ENCODE peak calls at places on chromosome 11, in eight cellular contexts. B, A, F, S, V, O, Y and R are unnamed samples.

GRCh38 chr11:9315078-9315688 is 790 bp upstream of the TMEM41B start:
- DNase-seq in O (no peak), Y (no peak), F (no peak), S (no peak), A (no peak), B (no peak), V (no peak), R (no peak)

GRCh38 chr11:44309483-44310197 is at the start of gene ALX4:
- DNase-seq in A (no peak), Y (peak), O (peak), B (no peak), S (peak), F (no peak), V (no peak), R (peak)

GRCh38 chr11:62456630-62457029 is 37.8 kb downstream of the SCGB1A1 start:
- DNase-seq in V (no peak), B (no peak), A (no peak), O (no peak), S (no peak), F (no peak), Y (no peak), R (no peak)

GRCh38 chr11:60482361-60482760 is 10.2 kb upstream of the MS4A12 start:
- DNase-seq in S (no peak), B (no peak), A (no peak), O (no peak), Y (no peak), F (no peak), V (no peak), R (no peak)

GRCh38 chr11:2451916-2452694 is 7.3 kb downstream of the KCNQ1 start:
- DNase-seq in B (no peak), A (no peak), S (no peak), V (no peak), F (peak), Y (no peak), O (no peak), R (no peak)

GRCh38 chr11:7512525-7513209 is 1.1 kb upstream of the PPFIBP2 start:
- DNase-seq in A (no peak), F (peak), S (peak), B (no peak), V (peak), O (no peak), Y (peak), R (peak)

GRCh38 chr11:106449756-106450155 is 372.3 kb downstream of the AASDHPPT start:
- DNase-seq in V (no peak), F (no peak), Y (no peak), A (no peak), B (no peak), O (no peak), S (no peak), R (no peak)

GRCh38 chr11:88310246-88310645 is 27.3 kb downstream of the CTSC start:
- DNase-seq in B (no peak), F (no peak), Y (no peak), A (no peak), V (no peak), S (peak), O (no peak), R (no peak)

GRCh38 chr11:133747409-133747808 is 97.9 kb downstream of the SPATA19 start:
- DNase-seq in F (no peak), S (no peak), A (no peak), Y (no peak), V (no peak), O (no peak), B (no peak), R (no peak)

GRCh38 chr11:57800444-57801184 is 39.0 kb downstream of the CTNND1 start:
- DNase-seq in B (peak), Y (no peak), S (peak), F (no peak), O (peak), V (no peak), A (peak), R (peak)

GRCh38 chr11:114082415-114082748 is 22.9 kb downstream of the ZBTB16 start:
- DNase-seq in Y (no peak), O (no peak), A (no peak), V (no peak), S (no peak), B (no peak), F (no peak), R (no peak)

GRCh38 chr11:19400296-19400695 is 159.6 kb upstream of the E2F8 start:
- DNase-seq in O (no peak), Y (no peak), F (no peak), B (no peak), A (no peak), V (no peak), S (no peak), R (no peak)

GRCh38 chr11:134645576-134645975 is 233.5 kb upstream of the B3GAT1 start:
- DNase-seq in F (no peak), B (no peak), A (no peak), O (no peak), V (no peak), Y (no peak), S (no peak), R (no peak)

GRCh38 chr11:66011239-66011784 is 496 bp upstream of the CST6 start:
- DNase-seq in F (no peak), Y (no peak), O (no peak), B (peak), S (peak), V (peak), A (no peak), R (peak)

GRCh38 chr11:75276696-75277095 is 36.1 kb downstream of the TPBGL start:
- DNase-seq in S (no peak), A (no peak), B (no peak), Y (no peak), V (peak), O (no peak), F (peak), R (no peak)

GRCh38 chr11:65655570-65656332 is 7.0 kb downstream of the RELA start:
- DNase-seq in S (no peak), B (no peak), O (no peak), A (no peak), Y (no peak), V (peak), F (no peak), R (no peak)

GRCh38 chr11:114193730-114194674 is 102.2 kb upstream of the NNMT start:
- DNase-seq in F (no peak), O (no peak), V (no peak), B (no peak), Y (no peak), S (no peak), A (no peak), R (no peak)

GRCh38 chr11:116073854-116074837 is 569.9 kb upstream of the CADM1 start:
- DNase-seq in F (peak), S (no peak), A (no peak), B (no peak), V (no peak), Y (peak), O (no peak), R (peak)

GRCh38 chr11:124900464-124900863 is 2.8 kb upstream of the ROBO4 start:
- DNase-seq in B (peak), V (no peak), Y (no peak), F (no peak), S (peak), A (no peak), O (peak), R (no peak)

GRCh38 chr11:74630043-74630442 is 37.7 kb downstream of the POLD3 start:
- DNase-seq in A (no peak), Y (no peak), V (no peak), B (no peak), O (no peak), F (no peak), S (no peak), R (no peak)

GRCh38 chr11:116697011-116697410 is 75.8 kb downstream of the BUD13 start:
- DNase-seq in S (no peak), V (no peak), O (no peak), Y (no peak), A (no peak), F (no peak), B (no peak), R (no peak)

GRCh38 chr11:129911298-129911697 is 15.9 kb upstream of the NFRKB start:
- DNase-seq in F (no peak), S (no peak), A (no peak), Y (no peak), O (no peak), B (peak), V (no peak), R (no peak)

GRCh38 chr11:96055706-96056387 is 131.9 kb upstream of the MTMR2 start:
- DNase-seq in S (peak), F (no peak), V (no peak), B (peak), O (peak), Y (no peak), A (no peak), R (no peak)

GRCh38 chr11:38252620-38253019 is 1654.6 kb upstream of the RAG2 start:
- DNase-seq in O (no peak), B (peak), V (no peak), A (no peak), F (no peak), S (no peak), Y (no peak), R (no peak)

GRCh38 chr11:34259087-34259486 is 98.7 kb downstream of the ABTB2 start:
- DNase-seq in S (peak), O (no peak), F (no peak), A (no peak), B (no peak), Y (no peak), V (no peak), R (no peak)

GRCh38 chr11:77647906-77648305 is 10.3 kb upstream of the CLNS1A start:
- DNase-seq in B (no peak), O (no peak), Y (no peak), V (no peak), A (no peak), S (peak), F (no peak), R (no peak)

GRCh38 chr11:89175796-89176195 is 1.9 kb upstream of the TYR start:
- DNase-seq in V (no peak), F (no peak), B (no peak), S (peak), O (peak), Y (no peak), A (no peak), R (no peak)

GRCh38 chr11:117554601-117555333 is 227.1 kb downstream of the CEP164 start:
- DNase-seq in O (no peak), V (no peak), F (no peak), Y (no peak), S (no peak), A (no peak), B (no peak), R (no peak)

GRCh38 chr11:131118247-131118646 is 202.0 kb upstream of the SNX19 start:
- DNase-seq in S (no peak), B (no peak), Y (no peak), F (no peak), V (no peak), O (no peak), A (no peak), R (no peak)

GRCh38 chr11:19380375-19380774 is 139.6 kb upstream of the E2F8 start:
- DNase-seq in V (no peak), B (peak), S (peak), Y (no peak), O (peak), A (no peak), F (no peak), R (no peak)

DNA sequence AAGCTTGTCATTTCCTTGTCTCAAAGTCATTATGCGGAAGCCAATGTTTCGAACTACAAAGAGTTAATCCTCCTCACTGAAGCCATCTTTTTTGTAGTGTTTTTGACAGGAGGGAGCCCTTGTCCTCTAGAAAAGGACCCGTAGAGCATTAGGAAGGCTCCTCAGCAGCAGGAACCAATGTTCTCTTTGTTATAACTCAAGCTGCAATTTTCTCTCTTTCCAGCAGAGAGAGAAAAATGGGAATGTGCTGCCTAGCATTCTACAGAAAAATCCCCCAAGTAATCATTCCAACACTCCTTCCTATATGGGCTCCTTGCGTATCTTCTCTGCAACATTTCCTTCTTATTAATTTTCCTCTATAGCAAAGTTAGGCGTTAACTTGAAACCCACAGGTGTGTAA is 30.6 kb downstream of the SC5D start:
- DNase-seq in S (no peak), Y (no peak), V (no peak), O (no peak), B (no peak), F (no peak), A (no peak), R (no peak)
- TF ChIP-seq CTCF in S (peak), Y (no peak), V (no peak), O (no peak), B (peak), F (no peak), A (no peak), R (no peak)

GRCh38 chr11:71190551-71190950 is 61.8 kb downstream of the SHANK2 start:
- DNase-seq in Y (no peak), S (no peak), V (no peak), O (no peak), F (no peak), A (no peak), B (no peak), R (no peak)

GRCh38 chr11:71194702-71195101 is 57.7 kb downstream of the SHANK2 start:
- DNase-seq in F (no peak), S (no peak), A (no peak), B (no peak), V (peak), O (no peak), Y (no peak), R (no peak)

GRCh38 chr11:71193431-71193830 is 58.9 kb downstream of the SHANK2 start:
- DNase-seq in F (no peak), S (no peak), B (no peak), V (peak), A (no peak), O (no peak), Y (no peak), R (no peak)

GRCh38 chr11:71191201-71191600 is 61.2 kb downstream of the SHANK2 start:
- DNase-seq in O (no peak), Y (no peak), F (no peak), B (no peak), A (no peak), V (peak), S (no peak), R (no peak)

GRCh38 chr11:71192629-71193028 is 59.7 kb downstream of the SHANK2 start:
- DNase-seq in Y (no peak), S (no peak), B (no peak), V (no peak), F (no peak), A (no peak), O (no peak), R (no peak)
- TF ChIP-seq CTCF in Y (no peak), S (no peak), B (no peak), V (no peak), F (no peak), A (no peak), O (no peak), R (no peak)

DNA sequence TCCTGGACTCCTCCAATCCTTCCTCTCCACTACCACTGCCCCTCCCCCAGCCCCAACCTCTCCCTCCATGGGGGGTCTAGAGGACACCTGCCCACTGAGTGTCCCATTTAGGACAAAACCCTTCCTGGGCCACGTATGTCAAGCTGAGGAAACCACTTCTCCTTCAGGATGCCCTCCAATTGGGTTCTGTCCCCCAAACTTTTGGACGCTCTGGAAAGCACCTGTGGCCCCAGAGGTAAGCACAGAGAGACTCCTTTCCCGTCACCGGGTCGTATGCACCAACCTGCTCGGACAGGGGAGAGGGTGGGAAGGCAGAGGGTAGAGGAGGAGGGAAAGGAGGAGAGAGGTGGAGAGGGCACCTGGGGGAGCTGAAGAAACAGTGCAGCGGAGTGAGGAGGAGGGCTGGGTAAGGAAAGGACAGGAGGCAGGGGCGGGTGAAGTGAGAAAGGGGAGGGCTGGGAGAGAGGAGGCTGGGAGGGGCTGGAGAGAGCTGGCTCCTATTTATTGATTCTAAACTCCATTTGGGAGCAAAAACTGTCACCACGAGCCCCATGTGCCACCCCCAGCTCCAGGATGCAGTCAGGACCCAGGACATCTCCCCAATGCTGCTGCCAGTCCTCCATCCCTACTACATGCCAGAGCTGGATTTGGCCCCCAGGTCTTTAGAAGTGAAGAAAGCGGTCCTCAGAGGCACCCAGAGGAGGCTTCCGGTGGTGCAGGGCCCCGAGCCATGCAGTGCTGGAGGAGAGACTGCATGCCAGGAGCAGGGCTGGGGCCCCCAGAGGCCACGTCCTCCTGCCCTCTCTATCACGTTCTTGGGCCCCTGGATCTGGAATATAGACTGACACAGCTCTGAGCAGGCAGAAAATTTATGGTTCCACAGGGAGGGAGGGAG is 53.6 kb downstream of the SLC22A12 start:
- DNase-seq in O (no peak), F (no peak), B (no peak), S (no peak), Y (no peak), A (no peak), V (no peak), R (no peak)
- TF ChIP-seq CTCF in O (peak), F (no peak), B (peak), S (no peak), Y (no peak), A (no peak), V (no peak), R (no peak)

DNA sequence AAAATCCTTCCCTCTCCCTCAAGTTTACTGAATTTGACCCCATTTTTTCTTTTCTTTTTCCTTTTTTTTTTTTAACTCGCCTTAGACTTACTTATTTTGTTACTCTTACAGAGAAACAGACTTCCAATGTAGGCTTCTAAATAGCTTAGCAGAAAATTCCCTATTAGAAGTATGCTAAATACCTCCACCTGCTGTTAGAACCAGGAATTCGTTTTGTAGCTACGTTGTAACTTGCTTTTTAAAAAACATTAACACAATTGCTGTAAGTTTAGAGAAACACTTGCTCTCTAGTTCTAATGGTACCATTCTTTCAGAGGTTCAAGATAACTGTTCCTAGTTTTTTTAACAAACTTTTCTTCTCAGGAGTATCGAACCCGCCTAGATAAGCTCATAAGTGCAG is 324.2 kb downstream of the DCDC1 start:
- DNase-seq in A (no peak), V (no peak), O (peak), S (peak), B (no peak), Y (no peak), F (no peak), R (peak)
- TF ChIP-seq CTCF in A (peak), V (peak), O (peak), S (peak), B (no peak), Y (no peak), F (peak), R (no peak)

GRCh38 chr11:11635456-11635855 is 13.7 kb upstream of the GALNT18 start:
- DNase-seq in Y (no peak), O (no peak), V (no peak), S (no peak), B (no peak), F (no peak), A (no peak), R (no peak)
- TF ChIP-seq CTCF in Y (no peak), O (no peak), V (no peak), S (no peak), B (no peak), F (no peak), A (no peak), R (no peak)

GRCh38 chr11:68941324-68942089 is 37.8 kb downstream of the IGHMBP2 start:
- DNase-seq in Y (no peak), V (peak), F (no peak), O (no peak), B (no peak), S (no peak), A (no peak), R (peak)
- TF ChIP-seq CTCF in Y (no peak), V (no peak), F (no peak), O (no peak), B (no peak), S (no peak), A (no peak), R (no peak)

GRCh38 chr11:126837581-126837980 is 163.0 kb downstream of the KIRREL3 start:
- DNase-seq in Y (no peak), F (no peak), B (no peak), V (no peak), A (no peak), O (no peak), S (no peak), R (no peak)
- TF ChIP-seq CTCF in Y (no peak), F (no peak), B (no peak), V (no peak), A (no peak), O (no peak), S (no peak), R (no peak)